ENCODE peak calls at places on chromosomes 13 and 19, in five cellular contexts. N is spleen; Y is lower lobe of right lung; Q is brain microvascular endothelial cell; I is effector memory CD4-positive, alpha-beta T cell. V is an unnamed sample.

GRCh38 chr19:5229778-5230165 is 110.8 kb downstream of the PTPRS start:
- DNase-seq in N (no peak), Y (no peak), Q (no peak), I (no peak), V (no peak)

GRCh38 chr13:94433055-94433947 is 46.2 kb downstream of the DCT start:
- DNase-seq in N (no peak), Y (no peak), Q (no peak), I (no peak), V (no peak)

GRCh38 chr13:107574517-107575215 is 640.7 kb downstream of the LIG4 start:
- DNase-seq in N (no peak), Y (no peak), Q (no peak), I (no peak), V (no peak)

GRCh38 chr19:44111910-44112463 is 1.2 kb upstream of the ZNF225 start:
- DNase-seq in N (no peak), Y (no peak), Q (peak), I (no peak), V (no peak)

GRCh38 chr19:4575978-4576933 is 16.8 kb upstream of the SEMA6B start:
- DNase-seq in N (peak), Y (no peak), Q (peak), I (peak), V (peak)

GRCh38 chr19:16441661-16442071 is 30.1 kb downstream of the EPS15L1 start:
- DNase-seq in N (no peak), Y (no peak), Q (no peak), I (no peak), V (no peak)

GRCh38 chr13:107348471-107348870 is 780.5 kb upstream of the ARGLU1 start:
- DNase-seq in N (no peak), Y (no peak), Q (no peak), I (no peak), V (no peak)

GRCh38 chr19:36040495-36040894 is 7.8 kb upstream of the CLIP3 start:
- DNase-seq in N (no peak), Y (no peak), Q (no peak), I (no peak), V (no peak)

GRCh38 chr19:43152217-43152616 is 34.1 kb downstream of the PSG5 start:
- DNase-seq in N (no peak), Y (no peak), Q (no peak), I (no peak), V (no peak)

GRCh38 chr13:51729853-51730553 is 74.0 kb downstream of the DHRS12 start:
- DNase-seq in N (no peak), Y (no peak), Q (peak), I (no peak), V (no peak)

GRCh38 chr19:43467730-43468129 is 2.3 kb upstream of the LYPD3 start:
- DNase-seq in N (no peak), Y (no peak), Q (peak), I (no peak), V (no peak)

GRCh38 chr13:96299235-96299634 is 209.3 kb downstream of the HS6ST3 start:
- DNase-seq in N (no peak), Y (no peak), Q (no peak), I (no peak), V (no peak)

GRCh38 chr19:31350693-31351211 is 1.5 kb upstream of the TSHZ3 start:
- DNase-seq in N (peak), Y (peak), Q (peak), I (no peak), V (no peak)

GRCh38 chr13:31119966-31120733 is 41.6 kb downstream of the HSPH1 start:
- DNase-seq in N (no peak), Y (no peak), Q (no peak), I (no peak), V (no peak)

GRCh38 chr13:20775961-20776360 is 2.2 kb upstream of the EEF1AKMT1 start:
- DNase-seq in N (no peak), Y (no peak), Q (no peak), I (no peak), V (no peak)

GRCh38 chr13:20774746-20775145 is 985 bp upstream of the EEF1AKMT1 start:
- DNase-seq in N (no peak), Y (no peak), Q (no peak), I (no peak), V (no peak)

GRCh38 chr13:20769834-20770233 is 3.9 kb downstream of the EEF1AKMT1 start:
- DNase-seq in N (no peak), Y (no peak), Q (no peak), I (no peak), V (no peak)

GRCh38 chr13:20773194-20774080 is at the start of gene EEF1AKMT1:
- DNase-seq in N (peak), Y (peak), Q (peak), I (peak), V (peak)

DNA sequence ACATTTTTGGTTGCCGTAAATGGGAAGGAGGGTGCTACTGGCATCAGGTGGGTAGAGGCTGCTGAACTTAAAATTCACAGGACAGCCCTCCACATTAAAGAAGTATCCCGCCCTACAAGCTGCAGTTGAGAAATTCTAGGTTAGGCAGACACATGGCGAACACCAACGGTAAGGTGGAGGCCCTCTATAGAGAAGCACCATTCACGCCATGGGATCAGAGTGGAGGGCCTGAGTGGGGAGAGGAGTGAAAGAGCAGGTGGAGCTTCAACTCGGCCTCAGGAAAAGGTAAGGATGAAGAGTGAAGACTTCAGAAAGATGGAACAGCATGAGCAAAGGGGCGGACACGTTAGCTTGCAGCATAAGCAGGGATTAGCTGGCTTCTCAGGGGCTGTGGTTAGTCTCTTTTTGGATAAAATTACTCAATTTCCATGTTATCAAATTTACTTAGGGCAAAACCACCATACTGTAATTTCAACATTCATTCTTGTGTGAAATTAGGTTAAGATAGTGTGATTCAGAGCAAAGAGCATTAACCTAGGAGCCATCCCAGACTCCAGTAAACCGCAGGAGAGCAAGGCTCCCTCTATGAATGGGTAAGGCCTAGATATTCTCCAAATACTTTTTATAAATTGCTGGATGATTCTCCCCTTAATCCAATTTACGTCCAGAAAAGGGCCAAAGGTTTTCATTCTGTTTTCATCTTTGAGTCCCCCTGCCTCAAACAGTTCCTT is 1.2 kb downstream of the EEF1AKMT1 start:
- DNase-seq in N (no peak), Y (no peak), Q (no peak), I (no peak), V (no peak)
- H3K27ac ChIP-seq in N (peak), Y (peak), Q (peak), I (peak), V (peak)

GRCh38 chr13:59659981-59660380 is 503.7 kb downstream of the DIAPH3 start:
- DNase-seq in N (no peak), Y (no peak), Q (no peak), I (no peak), V (no peak)
- H3K4me3 ChIP-seq in N (no peak), Y (no peak), Q (no peak), I (no peak), V (no peak)

GRCh38 chr19:34773555-34773864 is 495 bp upstream of the ZNF599 start:
- DNase-seq in N (no peak), Y (no peak), Q (no peak), I (no peak), V (no peak)
- H3K27ac ChIP-seq in N (no peak), Y (no peak), Q (no peak), I (no peak), V (no peak)

DNA sequence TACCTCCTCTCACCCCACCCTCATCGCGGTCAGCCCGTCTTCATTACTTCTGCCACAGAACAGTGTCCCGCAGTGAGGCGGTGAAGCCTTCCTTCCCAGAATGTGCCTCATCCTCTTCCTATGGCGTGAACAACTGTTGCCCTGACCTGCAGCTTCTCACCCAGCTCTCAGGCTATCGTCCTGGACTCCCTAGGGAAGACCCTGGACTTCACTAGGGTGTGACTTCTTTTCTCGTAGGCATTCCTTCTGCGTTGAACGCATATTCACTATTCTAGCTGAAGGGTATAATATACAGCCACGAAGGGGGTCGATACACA is 982 bp downstream of the ZNF865 start:
- DNase-seq in N (no peak), Y (no peak), Q (no peak), I (no peak), V (no peak)
- H3K4me3 ChIP-seq in N (peak), Y (peak), Q (peak), I (peak), V (peak)

DNA sequence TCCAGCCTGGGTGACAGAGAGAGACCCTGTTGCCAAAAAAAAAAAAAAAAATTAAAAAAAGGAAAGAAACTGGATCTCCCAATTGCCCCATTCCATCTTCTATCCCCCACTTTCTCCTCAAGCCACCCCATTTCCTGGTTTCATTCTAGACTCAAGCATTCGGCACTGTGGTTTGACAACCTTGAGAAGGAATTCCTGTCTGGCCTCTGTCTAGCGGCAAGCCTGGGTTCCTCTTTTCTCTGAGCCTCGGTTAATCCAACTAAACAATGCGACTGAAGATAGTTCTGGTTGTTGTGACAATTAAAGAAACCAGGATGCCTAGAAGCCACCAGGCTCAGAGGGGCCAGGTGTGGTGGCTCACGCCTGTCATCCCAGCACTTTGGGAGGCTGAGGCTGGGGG is 3.3 kb upstream of the C3 start:
- DNase-seq in N (no peak), Y (peak), Q (no peak), I (no peak), V (no peak)
- H3K27ac ChIP-seq in N (no peak), Y (peak), Q (no peak), I (no peak), V (no peak)